ENCODE peak calls at places on chromosomes 3 and 15, in four cellular contexts. One of them, this sample, is unnamed. For H3K4me1, the result is how much of the 10 kb centered on the place peaks cover.

GRCh38 chr3:75192065-75192658 is 472.0 kb upstream of the FRG2C start:
- DNase-seq in GM12878: no peak
- DNase-seq in SK-N-SH: peak
- DNase-seq in HepG2: peak
- DNase-seq in this sample: peak

GRCh38 chr3:140552403-140552802 is 125.5 kb upstream of the TRIM42 start:
- DNase-seq in SK-N-SH: no peak
- DNase-seq in HepG2: no peak
- DNase-seq in GM12878: no peak
- DNase-seq in this sample: no peak

GRCh38 chr15:59590027-59590426 is 21.6 kb upstream of the GCNT3 start:
- DNase-seq in SK-N-SH: no peak
- DNase-seq in HepG2: no peak
- DNase-seq in GM12878: peak
- DNase-seq in this sample: no peak

GRCh38 chr15:78369161-78369560 is 29.0 kb downstream of the CRABP1 start:
- DNase-seq in SK-N-SH: no peak
- DNase-seq in GM12878: no peak
- DNase-seq in HepG2: no peak
- DNase-seq in this sample: no peak

GRCh38 chr3:142424754-142425153 is 23.1 kb downstream of the XRN1 start:
- DNase-seq in GM12878: no peak
- DNase-seq in HepG2: no peak
- DNase-seq in SK-N-SH: no peak
- DNase-seq in this sample: no peak

GRCh38 chr15:33278816-33279612 is 31.8 kb upstream of the RYR3 start:
- DNase-seq in GM12878: no peak
- DNase-seq in HepG2: no peak
- DNase-seq in SK-N-SH: no peak
- DNase-seq in this sample: peak

GRCh38 chr3:179973931-179974361 is 62.8 kb downstream of the PEX5L start:
- DNase-seq in HepG2: no peak
- DNase-seq in SK-N-SH: no peak
- DNase-seq in GM12878: no peak
- DNase-seq in this sample: no peak

GRCh38 chr3:86990734-86991481 is at the start of gene VGLL3:
- DNase-seq in GM12878: no peak
- DNase-seq in SK-N-SH: peak
- DNase-seq in HepG2: no peak
- DNase-seq in this sample: no peak

GRCh38 chr15:22845289-22845900 is 6.9 kb downstream of the NIPA2 start:
- DNase-seq in HepG2: peak
- DNase-seq in GM12878: no peak
- DNase-seq in SK-N-SH: no peak
- DNase-seq in this sample: no peak

GRCh38 chr15:32856753-32857152 is 138.9 kb downstream of the GREM1 start:
- DNase-seq in SK-N-SH: no peak
- DNase-seq in HepG2: no peak
- DNase-seq in GM12878: no peak
- DNase-seq in this sample: no peak

GRCh38 chr3:42763023-42763422 is 10.0 kb downstream of the CCDC13 start:
- DNase-seq in GM12878: no peak
- DNase-seq in SK-N-SH: no peak
- DNase-seq in HepG2: no peak
- DNase-seq in this sample: no peak

GRCh38 chr15:70762469-70763119 is 764 bp downstream of the UACA start:
- DNase-seq in SK-N-SH: peak
- DNase-seq in GM12878: no peak
- DNase-seq in HepG2: no peak
- DNase-seq in this sample: no peak

GRCh38 chr3:31054032-31054431 is 159.6 kb upstream of the GADL1 start:
- DNase-seq in SK-N-SH: no peak
- DNase-seq in GM12878: no peak
- DNase-seq in HepG2: no peak
- DNase-seq in this sample: no peak

GRCh38 chr15:50358805-50359204 is 3.8 kb upstream of the GABPB1 start:
- DNase-seq in HepG2: peak
- DNase-seq in SK-N-SH: peak
- DNase-seq in GM12878: no peak
- DNase-seq in this sample: peak

GRCh38 chr15:31268108-31268501 is 58.5 kb upstream of the KLF13 start:
- DNase-seq in GM12878: no peak
- DNase-seq in SK-N-SH: no peak
- DNase-seq in HepG2: no peak
- DNase-seq in this sample: no peak

GRCh38 chr3:124620600-124621063 is 109.6 kb upstream of the UMPS start:
- DNase-seq in GM12878: peak
- DNase-seq in SK-N-SH: no peak
- DNase-seq in HepG2: peak
- DNase-seq in this sample: peak

GRCh38 chr3:46845860-46846623 is 17.2 kb downstream of the MYL3 start:
- DNase-seq in SK-N-SH: peak
- DNase-seq in GM12878: no peak
- DNase-seq in HepG2: no peak
- DNase-seq in this sample: peak

GRCh38 chr15:41796457-41796856 is 22.2 kb downstream of the MAPKBP1 start:
- DNase-seq in GM12878: no peak
- DNase-seq in SK-N-SH: peak
- DNase-seq in HepG2: peak
- DNase-seq in this sample: no peak

GRCh38 chr3:197132916-197133530 is 103.4 kb upstream of the MELTF start:
- DNase-seq in SK-N-SH: no peak
- DNase-seq in GM12878: no peak
- DNase-seq in HepG2: no peak
- DNase-seq in this sample: no peak

GRCh38 chr3:30473374-30474051 is 132.9 kb upstream of the TGFBR2 start:
- DNase-seq in SK-N-SH: no peak
- DNase-seq in GM12878: no peak
- DNase-seq in HepG2: no peak
- DNase-seq in this sample: no peak

GRCh38 chr3:49607796-49608195 is 53.5 kb downstream of the BSN start:
- DNase-seq in HepG2: no peak
- DNase-seq in GM12878: no peak
- DNase-seq in SK-N-SH: peak
- DNase-seq in this sample: no peak

GRCh38 chr3:98699132-98699531 is 64.0 kb upstream of the ST3GAL6 start:
- DNase-seq in SK-N-SH: no peak
- DNase-seq in HepG2: no peak
- DNase-seq in GM12878: no peak
- DNase-seq in this sample: no peak

GRCh38 chr3:10560060-10560861 is 54.9 kb upstream of the ATP2B2 start:
- DNase-seq in HepG2: no peak
- DNase-seq in GM12878: no peak
- DNase-seq in SK-N-SH: no peak
- DNase-seq in this sample: no peak

GRCh38 chr3:118400886-118401285 is 633.8 kb downstream of the IGSF11 start:
- DNase-seq in SK-N-SH: no peak
- DNase-seq in GM12878: no peak
- DNase-seq in HepG2: no peak
- DNase-seq in this sample: no peak

GRCh38 chr15:100771745-100772144 is 107.9 kb upstream of the ALDH1A3 start:
- DNase-seq in GM12878: no peak
- DNase-seq in SK-N-SH: peak
- DNase-seq in HepG2: no peak
- DNase-seq in this sample: no peak

GRCh38 chr15:66863382-66864085 is 161.5 kb downstream of the SMAD6 start:
- DNase-seq in SK-N-SH: no peak
- DNase-seq in GM12878: no peak
- DNase-seq in HepG2: no peak
- DNase-seq in this sample: no peak

GRCh38 chr15:78104119-78104479 is 11.7 kb downstream of the SH2D7 start:
- DNase-seq in HepG2: no peak
- DNase-seq in GM12878: no peak
- DNase-seq in SK-N-SH: no peak
- DNase-seq in this sample: no peak

GRCh38 chr15:100468265-100468664 is 60.5 kb downstream of the CERS3 start:
- DNase-seq in SK-N-SH: no peak
- DNase-seq in HepG2: no peak
- DNase-seq in GM12878: no peak
- DNase-seq in this sample: no peak

GRCh38 chr3:73177827-73178226 is 116.4 kb downstream of the EBLN2 start:
- DNase-seq in GM12878: no peak
- DNase-seq in SK-N-SH: no peak
- DNase-seq in HepG2: no peak
- DNase-seq in this sample: no peak

GRCh38 chr3:73175698-73176097 is 114.2 kb downstream of the EBLN2 start:
- DNase-seq in HepG2: no peak
- DNase-seq in SK-N-SH: no peak
- DNase-seq in GM12878: no peak
- DNase-seq in this sample: no peak

DNA sequence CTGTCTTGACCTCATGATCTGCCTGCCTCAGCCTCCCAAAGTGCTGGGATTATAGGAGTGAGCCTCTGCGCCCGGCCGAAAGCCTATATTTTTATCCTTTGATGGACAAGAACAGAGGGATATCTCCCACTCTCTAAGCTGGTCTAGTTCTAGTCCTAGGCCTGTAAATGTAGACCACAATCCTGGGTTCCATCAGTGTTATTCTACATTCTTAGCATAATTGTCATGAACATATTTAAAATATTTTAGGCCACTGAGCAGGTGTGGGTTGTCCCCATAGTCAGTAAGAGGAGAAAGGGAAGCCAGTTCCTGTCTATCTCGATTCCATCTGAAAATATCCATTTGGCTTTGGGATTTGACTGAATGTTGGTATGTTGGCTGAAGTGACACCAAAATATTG is 118.1 kb downstream of the EBLN2 start:
- DNase-seq in HepG2: no peak
- DNase-seq in GM12878: no peak
- DNase-seq in SK-N-SH: no peak
- DNase-seq in this sample: no peak
- TF ChIP-seq MXI1 in HepG2: no peak
- TF ChIP-seq MXI1 in GM12878: no peak
- TF ChIP-seq MXI1 in SK-N-SH: no peak
- TF ChIP-seq MXI1 in this sample: no peak

GRCh38 chr15:99070268-99070667 is 34.6 kb upstream of the SYNM start:
- DNase-seq in HepG2: no peak
- DNase-seq in GM12878: no peak
- DNase-seq in SK-N-SH: no peak
- DNase-seq in this sample: no peak
- H3K4me1 ChIP-seq in HepG2: under half
- H3K4me1 ChIP-seq in GM12878: under half
- H3K4me1 ChIP-seq in SK-N-SH: under half
- H3K4me1 ChIP-seq in this sample: under half

GRCh38 chr3:136195258-136196063 is 674 bp downstream of the MSL2 start:
- DNase-seq in SK-N-SH: peak
- DNase-seq in HepG2: peak
- DNase-seq in GM12878: no peak
- DNase-seq in this sample: peak
- TF ChIP-seq POLR2AphosphoS5 in SK-N-SH: no peak
- TF ChIP-seq POLR2AphosphoS5 in HepG2: no peak
- TF ChIP-seq POLR2AphosphoS5 in GM12878: no peak
- TF ChIP-seq POLR2AphosphoS5 in this sample: no peak

GRCh38 chr3:112000971-112001370 is 2.2 kb downstream of the TAGLN3 start:
- DNase-seq in GM12878: no peak
- DNase-seq in SK-N-SH: peak
- DNase-seq in HepG2: no peak
- DNase-seq in this sample: no peak
- TF ChIP-seq MXI1 in GM12878: no peak
- TF ChIP-seq MXI1 in SK-N-SH: no peak
- TF ChIP-seq MXI1 in HepG2: no peak
- TF ChIP-seq MXI1 in this sample: no peak

DNA sequence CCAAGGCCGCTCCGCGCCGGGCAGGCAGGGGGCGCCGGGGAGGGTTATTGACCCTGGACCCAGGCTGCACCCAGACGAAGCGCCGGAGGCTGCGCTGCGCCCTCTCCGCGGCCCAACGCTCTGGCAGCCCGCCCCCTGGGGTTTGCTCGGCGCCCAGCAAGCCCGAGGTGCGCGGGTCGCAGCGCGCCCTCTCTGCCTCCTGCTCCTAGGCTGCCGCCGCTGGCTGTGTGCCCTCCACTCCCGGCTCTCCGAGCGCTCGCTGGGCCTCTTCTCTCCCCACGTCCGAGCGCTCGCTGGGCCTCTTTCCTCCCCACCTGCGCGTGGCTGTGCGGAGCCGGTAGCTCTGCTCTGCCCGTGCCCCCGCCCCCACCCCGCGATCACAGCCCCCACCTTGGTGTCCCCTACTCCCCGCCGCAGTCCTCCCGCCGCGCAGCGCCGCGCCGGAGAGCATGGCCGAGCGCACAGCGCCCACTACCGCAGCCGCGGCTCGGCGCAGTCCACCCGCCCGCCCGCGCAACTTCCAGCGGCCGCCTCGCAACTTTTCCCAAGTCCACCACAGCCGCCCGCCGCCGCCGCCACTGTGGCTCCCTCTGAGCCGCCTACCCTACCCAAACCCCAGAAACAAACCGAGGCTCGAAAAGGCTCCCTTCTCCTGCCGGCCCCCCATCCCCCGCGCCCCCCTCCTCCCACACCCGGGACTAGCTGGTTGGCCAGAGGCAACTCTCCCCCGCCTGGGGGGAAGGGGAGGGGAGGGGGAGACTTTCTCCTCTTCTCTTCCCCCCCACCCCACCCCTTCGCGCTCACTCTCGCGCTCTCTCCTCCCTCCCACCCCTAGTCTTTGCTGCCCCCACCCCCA is 1.1 kb downstream of the MECOM start:
- DNase-seq in GM12878: no peak
- DNase-seq in SK-N-SH: peak
- DNase-seq in HepG2: peak
- DNase-seq in this sample: peak
- H3K4me1 ChIP-seq in GM12878: under half
- H3K4me1 ChIP-seq in SK-N-SH: under half
- H3K4me1 ChIP-seq in HepG2: under half
- H3K4me1 ChIP-seq in this sample: under half

GRCh38 chr3:61824553-61825135 is 263.3 kb downstream of the PTPRG start:
- DNase-seq in HepG2: peak
- DNase-seq in GM12878: no peak
- DNase-seq in SK-N-SH: no peak
- DNase-seq in this sample: no peak

GRCh38 chr3:61819861-61820260 is 258.5 kb downstream of the PTPRG start:
- DNase-seq in GM12878: no peak
- DNase-seq in SK-N-SH: no peak
- DNase-seq in HepG2: no peak
- DNase-seq in this sample: no peak

GRCh38 chr3:61822588-61822987 is 261.2 kb downstream of the PTPRG start:
- DNase-seq in SK-N-SH: no peak
- DNase-seq in GM12878: no peak
- DNase-seq in HepG2: no peak
- DNase-seq in this sample: no peak

GRCh38 chr3:61820306-61820992 is 259.1 kb downstream of the PTPRG start:
- DNase-seq in GM12878: no peak
- DNase-seq in SK-N-SH: no peak
- DNase-seq in HepG2: no peak
- DNase-seq in this sample: no peak

GRCh38 chr3:61821823-61822251 is 260.5 kb downstream of the PTPRG start:
- DNase-seq in GM12878: no peak
- DNase-seq in SK-N-SH: no peak
- DNase-seq in HepG2: no peak
- DNase-seq in this sample: no peak
- TF ChIP-seq POLR2AphosphoS5 in GM12878: no peak
- TF ChIP-seq POLR2AphosphoS5 in SK-N-SH: no peak
- TF ChIP-seq POLR2AphosphoS5 in HepG2: no peak
- TF ChIP-seq POLR2AphosphoS5 in this sample: no peak

GRCh38 chr3:105598047-105598796 is 231.5 kb downstream of the ALCAM start:
- DNase-seq in GM12878: no peak
- DNase-seq in HepG2: no peak
- DNase-seq in SK-N-SH: no peak
- DNase-seq in this sample: no peak
- TF ChIP-seq MXI1 in GM12878: no peak
- TF ChIP-seq MXI1 in HepG2: no peak
- TF ChIP-seq MXI1 in SK-N-SH: no peak
- TF ChIP-seq MXI1 in this sample: no peak

GRCh38 chr3:71450985-71451560 is 132.5 kb downstream of the FOXP1 start:
- DNase-seq in SK-N-SH: no peak
- DNase-seq in GM12878: no peak
- DNase-seq in HepG2: no peak
- DNase-seq in this sample: no peak
- H3K4me1 ChIP-seq in SK-N-SH: under half
- H3K4me1 ChIP-seq in GM12878: under half
- H3K4me1 ChIP-seq in HepG2: half or more
- H3K4me1 ChIP-seq in this sample: under half